ENCODE peak calls at places on chromosomes 11 and 22, in nine cellular contexts. One of them, this sample, is unnamed.

GRCh38 chr11:122192634-122193245 is 76.7 kb upstream of the BLID start:
- DNase-seq in OCI-LY7: no peak
- DNase-seq in right lobe of liver: no peak
- DNase-seq in left ventricle myocardium inferior: no peak
- DNase-seq in ovary: no peak
- DNase-seq in left lung: no peak
- DNase-seq in effector memory CD4-positive, alpha-beta T cell: no peak
- DNase-seq in aorta: no peak
- DNase-seq in CD8-positive, alpha-beta memory T cell: no peak
- DNase-seq in this sample: no peak

GRCh38 chr11:33256031-33256807 is 962 bp upstream of the HIPK3 start:
- DNase-seq in OCI-LY7: no peak
- DNase-seq in right lobe of liver: no peak
- DNase-seq in left ventricle myocardium inferior: no peak
- DNase-seq in ovary: no peak
- DNase-seq in left lung: peak
- DNase-seq in effector memory CD4-positive, alpha-beta T cell: no peak
- DNase-seq in aorta: no peak
- DNase-seq in CD8-positive, alpha-beta memory T cell: no peak
- DNase-seq in this sample: no peak

GRCh38 chr11:124402326-124402922 is 3.6 kb upstream of the OR8B3 start:
- DNase-seq in OCI-LY7: peak
- DNase-seq in right lobe of liver: peak
- DNase-seq in left ventricle myocardium inferior: peak
- DNase-seq in ovary: no peak
- DNase-seq in left lung: no peak
- DNase-seq in effector memory CD4-positive, alpha-beta T cell: no peak
- DNase-seq in aorta: peak
- DNase-seq in CD8-positive, alpha-beta memory T cell: peak
- DNase-seq in this sample: peak

GRCh38 chr11:111749646-111750045 is 16.5 kb downstream of the PPP2R1B start:
- DNase-seq in OCI-LY7: no peak
- DNase-seq in right lobe of liver: no peak
- DNase-seq in left ventricle myocardium inferior: no peak
- DNase-seq in ovary: no peak
- DNase-seq in left lung: no peak
- DNase-seq in effector memory CD4-positive, alpha-beta T cell: no peak
- DNase-seq in aorta: no peak
- DNase-seq in CD8-positive, alpha-beta memory T cell: no peak
- DNase-seq in this sample: no peak

GRCh38 chr11:87290304-87290922 is 252.7 kb downstream of the TMEM135 start:
- DNase-seq in OCI-LY7: peak
- DNase-seq in right lobe of liver: no peak
- DNase-seq in left ventricle myocardium inferior: no peak
- DNase-seq in ovary: no peak
- DNase-seq in left lung: no peak
- DNase-seq in effector memory CD4-positive, alpha-beta T cell: no peak
- DNase-seq in aorta: no peak
- DNase-seq in CD8-positive, alpha-beta memory T cell: no peak
- DNase-seq in this sample: no peak

GRCh38 chr11:16789061-16789415 is 50.6 kb downstream of the C11orf58 start:
- DNase-seq in OCI-LY7: no peak
- DNase-seq in right lobe of liver: no peak
- DNase-seq in left ventricle myocardium inferior: no peak
- DNase-seq in ovary: no peak
- DNase-seq in left lung: no peak
- DNase-seq in effector memory CD4-positive, alpha-beta T cell: no peak
- DNase-seq in aorta: peak
- DNase-seq in CD8-positive, alpha-beta memory T cell: no peak
- DNase-seq in this sample: no peak

GRCh38 chr11:130313383-130314183 is 1.1 kb downstream of the ZBTB44 start:
- DNase-seq in OCI-LY7: peak
- DNase-seq in right lobe of liver: no peak
- DNase-seq in left ventricle myocardium inferior: no peak
- DNase-seq in ovary: no peak
- DNase-seq in left lung: no peak
- DNase-seq in effector memory CD4-positive, alpha-beta T cell: no peak
- DNase-seq in aorta: no peak
- DNase-seq in CD8-positive, alpha-beta memory T cell: no peak
- DNase-seq in this sample: no peak

GRCh38 chr11:61505640-61506155 is 2.9 kb upstream of the LRRC10B start:
- DNase-seq in OCI-LY7: no peak
- DNase-seq in right lobe of liver: no peak
- DNase-seq in left ventricle myocardium inferior: no peak
- DNase-seq in ovary: no peak
- DNase-seq in left lung: no peak
- DNase-seq in effector memory CD4-positive, alpha-beta T cell: no peak
- DNase-seq in aorta: no peak
- DNase-seq in CD8-positive, alpha-beta memory T cell: no peak
- DNase-seq in this sample: no peak

GRCh38 chr11:117597083-117597482 is 199.9 kb downstream of the DSCAML1 start:
- DNase-seq in OCI-LY7: peak
- DNase-seq in right lobe of liver: no peak
- DNase-seq in left ventricle myocardium inferior: peak
- DNase-seq in ovary: no peak
- DNase-seq in left lung: no peak
- DNase-seq in effector memory CD4-positive, alpha-beta T cell: no peak
- DNase-seq in aorta: no peak
- DNase-seq in CD8-positive, alpha-beta memory T cell: no peak
- DNase-seq in this sample: no peak

GRCh38 chr11:45156731-45157130 is 10.3 kb downstream of the PRDM11 start:
- DNase-seq in OCI-LY7: no peak
- DNase-seq in right lobe of liver: no peak
- DNase-seq in left ventricle myocardium inferior: no peak
- DNase-seq in ovary: no peak
- DNase-seq in left lung: no peak
- DNase-seq in effector memory CD4-positive, alpha-beta T cell: no peak
- DNase-seq in aorta: no peak
- DNase-seq in CD8-positive, alpha-beta memory T cell: no peak
- DNase-seq in this sample: no peak
- H3K27ac ChIP-seq in OCI-LY7: no peak
- H3K27ac ChIP-seq in right lobe of liver: no peak
- H3K27ac ChIP-seq in left ventricle myocardium inferior: peak
- H3K27ac ChIP-seq in ovary: peak
- H3K27ac ChIP-seq in left lung: no peak
- H3K27ac ChIP-seq in effector memory CD4-positive, alpha-beta T cell: no peak
- H3K27ac ChIP-seq in aorta: no peak
- H3K27ac ChIP-seq in CD8-positive, alpha-beta memory T cell: no peak
- H3K27ac ChIP-seq in this sample: no peak

GRCh38 chr22:19108807-19109197 is 13.4 kb downstream of the DGCR2 start:
- DNase-seq in OCI-LY7: no peak
- DNase-seq in right lobe of liver: no peak
- DNase-seq in left ventricle myocardium inferior: no peak
- DNase-seq in ovary: no peak
- DNase-seq in left lung: no peak
- DNase-seq in effector memory CD4-positive, alpha-beta T cell: no peak
- DNase-seq in aorta: peak
- DNase-seq in CD8-positive, alpha-beta memory T cell: no peak
- DNase-seq in this sample: peak

GRCh38 chr22:19107730-19108074 is 14.5 kb downstream of the DGCR2 start:
- DNase-seq in OCI-LY7: no peak
- DNase-seq in right lobe of liver: no peak
- DNase-seq in left ventricle myocardium inferior: no peak
- DNase-seq in ovary: no peak
- DNase-seq in left lung: no peak
- DNase-seq in effector memory CD4-positive, alpha-beta T cell: no peak
- DNase-seq in aorta: peak
- DNase-seq in CD8-positive, alpha-beta memory T cell: no peak
- DNase-seq in this sample: no peak

GRCh38 chr22:19105456-19105855 is 16.8 kb downstream of the DGCR2 start:
- DNase-seq in OCI-LY7: no peak
- DNase-seq in right lobe of liver: no peak
- DNase-seq in left ventricle myocardium inferior: no peak
- DNase-seq in ovary: no peak
- DNase-seq in left lung: no peak
- DNase-seq in effector memory CD4-positive, alpha-beta T cell: no peak
- DNase-seq in aorta: peak
- DNase-seq in CD8-positive, alpha-beta memory T cell: no peak
- DNase-seq in this sample: no peak

GRCh38 chr22:19105867-19106802 is 16.1 kb downstream of the DGCR2 start:
- DNase-seq in OCI-LY7: peak
- DNase-seq in right lobe of liver: no peak
- DNase-seq in left ventricle myocardium inferior: no peak
- DNase-seq in ovary: no peak
- DNase-seq in left lung: no peak
- DNase-seq in effector memory CD4-positive, alpha-beta T cell: peak
- DNase-seq in aorta: peak
- DNase-seq in CD8-positive, alpha-beta memory T cell: peak
- DNase-seq in this sample: no peak

GRCh38 chr22:19106886-19107729 is 15.1 kb downstream of the DGCR2 start:
- DNase-seq in OCI-LY7: no peak
- DNase-seq in right lobe of liver: no peak
- DNase-seq in left ventricle myocardium inferior: no peak
- DNase-seq in ovary: no peak
- DNase-seq in left lung: no peak
- DNase-seq in effector memory CD4-positive, alpha-beta T cell: no peak
- DNase-seq in aorta: peak
- DNase-seq in CD8-positive, alpha-beta memory T cell: no peak
- DNase-seq in this sample: no peak
- H3K27ac ChIP-seq in OCI-LY7: no peak
- H3K27ac ChIP-seq in right lobe of liver: no peak
- H3K27ac ChIP-seq in left ventricle myocardium inferior: no peak
- H3K27ac ChIP-seq in ovary: no peak
- H3K27ac ChIP-seq in left lung: peak
- H3K27ac ChIP-seq in effector memory CD4-positive, alpha-beta T cell: no peak
- H3K27ac ChIP-seq in aorta: no peak
- H3K27ac ChIP-seq in CD8-positive, alpha-beta memory T cell: no peak
- H3K27ac ChIP-seq in this sample: no peak

DNA sequence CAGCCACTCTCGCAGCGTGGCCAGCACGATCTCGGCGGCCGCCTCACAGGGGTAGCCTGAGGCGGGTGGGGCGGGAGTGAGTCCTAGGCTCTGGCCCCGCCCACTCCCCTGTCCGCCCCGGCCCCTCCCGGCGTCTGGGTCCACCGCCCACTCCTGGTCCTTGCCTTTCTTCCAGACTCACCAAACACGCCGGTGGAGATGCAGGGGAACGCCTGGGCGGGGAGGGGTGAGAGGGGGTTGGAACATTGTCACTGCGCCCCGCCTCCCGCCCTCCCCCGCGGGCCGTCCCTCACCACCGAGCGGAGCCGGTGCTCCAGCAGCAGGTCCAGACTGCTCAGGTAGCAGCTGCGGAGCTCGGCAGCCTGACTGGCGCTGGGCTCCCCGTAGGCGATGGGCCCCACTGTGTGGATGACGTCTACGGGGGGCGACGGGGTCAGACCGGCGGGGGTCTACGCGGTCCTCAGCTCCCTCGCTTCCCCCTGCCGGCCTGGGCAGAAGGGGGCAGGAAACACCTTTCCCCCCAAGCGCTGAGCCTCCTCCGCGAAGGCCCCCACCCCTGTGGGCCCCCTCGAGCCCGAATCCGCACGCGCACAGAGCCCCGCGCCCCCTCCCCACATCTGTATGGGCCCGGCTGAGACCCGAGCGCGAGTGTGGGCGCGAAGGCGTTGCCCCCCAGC is 13.2 kb downstream of the OTUB1 start:
- DNase-seq in OCI-LY7: no peak
- DNase-seq in right lobe of liver: peak
- DNase-seq in left ventricle myocardium inferior: peak
- DNase-seq in ovary: peak
- DNase-seq in left lung: peak
- DNase-seq in effector memory CD4-positive, alpha-beta T cell: peak
- DNase-seq in aorta: peak
- DNase-seq in CD8-positive, alpha-beta memory T cell: peak
- DNase-seq in this sample: peak
- H3K27ac ChIP-seq in OCI-LY7: no peak
- H3K27ac ChIP-seq in right lobe of liver: no peak
- H3K27ac ChIP-seq in left ventricle myocardium inferior: no peak
- H3K27ac ChIP-seq in ovary: no peak
- H3K27ac ChIP-seq in left lung: no peak
- H3K27ac ChIP-seq in effector memory CD4-positive, alpha-beta T cell: no peak
- H3K27ac ChIP-seq in aorta: no peak
- H3K27ac ChIP-seq in CD8-positive, alpha-beta memory T cell: no peak
- H3K27ac ChIP-seq in this sample: peak

GRCh38 chr22:26599505-26599904 is 9.6 kb upstream of the TPST2 start:
- DNase-seq in OCI-LY7: no peak
- DNase-seq in right lobe of liver: no peak
- DNase-seq in left ventricle myocardium inferior: no peak
- DNase-seq in ovary: no peak
- DNase-seq in left lung: no peak
- DNase-seq in effector memory CD4-positive, alpha-beta T cell: no peak
- DNase-seq in aorta: no peak
- DNase-seq in CD8-positive, alpha-beta memory T cell: no peak
- DNase-seq in this sample: no peak
- H3K27ac ChIP-seq in OCI-LY7: no peak
- H3K27ac ChIP-seq in right lobe of liver: no peak
- H3K27ac ChIP-seq in left ventricle myocardium inferior: no peak
- H3K27ac ChIP-seq in ovary: no peak
- H3K27ac ChIP-seq in left lung: no peak
- H3K27ac ChIP-seq in effector memory CD4-positive, alpha-beta T cell: no peak
- H3K27ac ChIP-seq in aorta: no peak
- H3K27ac ChIP-seq in CD8-positive, alpha-beta memory T cell: no peak
- H3K27ac ChIP-seq in this sample: no peak

DNA sequence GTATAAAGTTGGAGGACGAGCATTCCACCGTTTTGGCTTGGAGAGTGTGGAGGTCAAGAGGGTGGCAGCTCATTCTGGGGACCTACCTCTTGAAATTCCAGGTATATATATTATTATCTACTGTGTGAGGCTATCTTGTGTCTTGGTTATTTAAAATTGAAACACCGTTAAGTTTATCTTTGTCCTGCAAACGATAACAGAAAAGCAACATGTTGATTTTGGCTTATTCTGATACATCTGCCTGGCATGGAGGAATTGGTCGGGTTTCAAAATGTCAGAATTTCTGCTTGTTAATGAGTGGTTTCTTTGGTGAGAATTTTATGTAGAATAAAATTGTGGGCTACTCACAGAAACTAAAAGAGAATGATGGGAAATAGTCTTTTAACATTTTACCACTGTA is 54.4 kb downstream of the SVIP start:
- DNase-seq in OCI-LY7: no peak
- DNase-seq in right lobe of liver: no peak
- DNase-seq in left ventricle myocardium inferior: no peak
- DNase-seq in ovary: no peak
- DNase-seq in left lung: no peak
- DNase-seq in effector memory CD4-positive, alpha-beta T cell: no peak
- DNase-seq in aorta: no peak
- DNase-seq in CD8-positive, alpha-beta memory T cell: no peak
- DNase-seq in this sample: no peak
- H3K27ac ChIP-seq in OCI-LY7: no peak
- H3K27ac ChIP-seq in right lobe of liver: no peak
- H3K27ac ChIP-seq in left ventricle myocardium inferior: no peak
- H3K27ac ChIP-seq in ovary: no peak
- H3K27ac ChIP-seq in left lung: no peak
- H3K27ac ChIP-seq in effector memory CD4-positive, alpha-beta T cell: no peak
- H3K27ac ChIP-seq in aorta: no peak
- H3K27ac ChIP-seq in CD8-positive, alpha-beta memory T cell: no peak
- H3K27ac ChIP-seq in this sample: no peak